ENCODE peak calls at places on chromosome 21, in nine cellular contexts. T, J, E, Q, F, D, U, O and Z are unnamed samples.
A peak's percentile ranks its signal among the peaks of the same experiment; 100 is the strongest.

GRCh38 chr21:30415993-30416392 is 9.7 kb downstream of the KRTAP13-3 start:
- DNase-seq in E (no peak), J (no peak), Q (no peak), T (no peak), U (no peak), D (no peak), O (no peak), F (no peak), Z (no peak)

GRCh38 chr21:39429445-39429844 is 16.1 kb downstream of the LCA5L start:
- DNase-seq in F (no peak), D (no peak), U (no peak), Q (no peak), T (no peak), E (no peak), O (no peak), J (no peak), Z (no peak)

GRCh38 chr21:43919871-43920801 is 55.1 kb downstream of the AGPAT3 start:
- DNase-seq in O (peak; percentile 53), J (no peak), U (no peak), Q (no peak), F (no peak), E (peak; percentile 45), T (no peak), D (no peak), Z (no peak)

GRCh38 chr21:14453339-14453738 is 70.4 kb upstream of the HSPA13 start:
- DNase-seq in U (no peak), Q (no peak), T (no peak), E (no peak), J (no peak), F (no peak), O (no peak), D (no peak), Z (no peak)

GRCh38 chr21:17438642-17439041 is 74.2 kb upstream of the CXADR start:
- DNase-seq in O (no peak), J (peak; percentile 90), F (no peak), E (peak; percentile 70), T (no peak), Q (no peak), D (no peak), U (no peak), Z (no peak)

GRCh38 chr21:17903029-17903806 is 84.1 kb upstream of the C21orf91 start:
- DNase-seq in D (no peak), U (no peak), J (no peak), O (no peak), Q (peak; percentile 29), T (no peak), F (peak; percentile 73), E (peak; percentile 46), Z (no peak)

GRCh38 chr21:39057121-39057520 is 126.1 kb downstream of the PSMG1 start:
- DNase-seq in J (no peak), D (no peak), F (no peak), T (no peak), Q (no peak), E (no peak), O (no peak), U (no peak), Z (no peak)

GRCh38 chr21:39660191-39660590 is 47.5 kb downstream of the B3GALT5 start:
- DNase-seq in F (peak; percentile 75), O (no peak), D (peak; percentile 23), J (no peak), Q (peak; percentile 17), U (no peak), T (no peak), E (no peak), Z (no peak)

GRCh38 chr21:43734830-43735229 is 15.9 kb downstream of the PDXK start:
- DNase-seq in Q (no peak), E (no peak), O (no peak), F (peak; percentile 71), D (no peak), T (no peak), J (no peak), U (no peak), Z (no peak)

GRCh38 chr21:46264690-46265144 is 20.7 kb downstream of the MCM3AP start:
- DNase-seq in U (no peak), T (no peak), E (no peak), D (no peak), J (peak; percentile 43), Q (no peak), F (no peak), O (no peak), Z (no peak)

GRCh38 chr21:34885636-34886553 is 163.2 kb downstream of the RUNX1 start:
- DNase-seq in U (no peak), O (no peak), Q (peak; percentile 63), F (peak; percentile 46), D (no peak), J (no peak), T (no peak), E (peak; percentile 50), Z (no peak)

GRCh38 chr21:23804866-23805265 is 1802.4 kb downstream of the MRPL39 start:
- DNase-seq in E (no peak), D (no peak), J (no peak), U (no peak), Q (no peak), F (no peak), T (no peak), O (no peak), Z (no peak)

GRCh38 chr21:18460979-18461378 is 57.4 kb upstream of the TMPRSS15 start:
- DNase-seq in D (no peak), T (no peak), O (no peak), F (no peak), E (no peak), U (no peak), J (no peak), Q (no peak), Z (no peak)

GRCh38 chr21:35478096-35479080 is 429.3 kb upstream of the RUNX1 start:
- DNase-seq in D (no peak), T (no peak), O (no peak), J (no peak), Q (no peak), E (no peak), F (peak; percentile 51), U (no peak), Z (no peak)

GRCh38 chr21:29613877-29614276 is 315.2 kb downstream of the BACH1 start:
- DNase-seq in J (no peak), Q (no peak), D (no peak), O (no peak), U (no peak), T (no peak), F (no peak), E (no peak), Z (no peak)

GRCh38 chr21:34836103-34836932 is 167.5 kb downstream of the CLIC6 start:
- DNase-seq in J (no peak), O (peak; percentile 85), D (no peak), E (no peak), T (peak; percentile 96), Q (peak; percentile 98), U (peak; percentile 90), F (peak; percentile 100), Z (peak; percentile 99)

DNA sequence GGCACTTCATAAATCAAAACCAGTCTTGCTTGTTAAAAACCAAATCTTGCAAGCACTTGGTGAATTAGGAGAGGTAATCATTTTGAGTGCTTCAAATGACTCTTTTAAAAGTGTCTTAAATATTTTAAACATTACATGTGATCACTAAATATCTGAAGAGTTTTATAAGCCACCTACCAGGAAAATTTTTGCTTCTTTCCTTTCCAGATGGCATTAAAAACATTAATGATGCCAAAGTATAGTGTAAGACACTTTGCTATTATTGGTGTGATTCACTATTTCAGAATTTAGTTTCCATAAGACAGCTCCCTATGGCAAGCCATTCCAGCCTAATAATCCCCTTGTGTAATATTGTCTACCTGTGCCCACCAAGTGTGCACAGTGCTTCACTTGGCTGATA is 548.8 kb upstream of the ADAMTS5 start:
- DNase-seq in O (no peak), J (no peak), E (no peak), Q (no peak), D (no peak), F (no peak), U (no peak), T (no peak), Z (no peak)
- H3K4me3 ChIP-seq in O (no peak overlapping the region), J (no peak overlapping the region), E (no peak overlapping the region), Q (no peak overlapping the region), D (no peak overlapping the region), F (no peak overlapping the region), U (no peak overlapping the region), T (no peak overlapping the region), Z (no peak overlapping the region)

GRCh38 chr21:33020558-33021100 is 5.1 kb upstream of the OLIG2 start:
- DNase-seq in D (no peak), T (no peak), Q (no peak), U (no peak), F (no peak), J (no peak), E (no peak), O (no peak), Z (no peak)
- H3K27me3 ChIP-seq in D (peaks cover 100% of the 10 kb centered on the region), T (peaks cover 77% of the 10 kb centered on the region), Q (peaks cover 87% of the 10 kb centered on the region), U (peaks cover 90% of the 10 kb centered on the region), F (peaks cover 68% of the 10 kb centered on the region), J (peaks cover 25% of the 10 kb centered on the region), E (peaks cover 70% of the 10 kb centered on the region), O (peaks cover 44% of the 10 kb centered on the region), Z (peaks cover 67% of the 10 kb centered on the region)

DNA sequence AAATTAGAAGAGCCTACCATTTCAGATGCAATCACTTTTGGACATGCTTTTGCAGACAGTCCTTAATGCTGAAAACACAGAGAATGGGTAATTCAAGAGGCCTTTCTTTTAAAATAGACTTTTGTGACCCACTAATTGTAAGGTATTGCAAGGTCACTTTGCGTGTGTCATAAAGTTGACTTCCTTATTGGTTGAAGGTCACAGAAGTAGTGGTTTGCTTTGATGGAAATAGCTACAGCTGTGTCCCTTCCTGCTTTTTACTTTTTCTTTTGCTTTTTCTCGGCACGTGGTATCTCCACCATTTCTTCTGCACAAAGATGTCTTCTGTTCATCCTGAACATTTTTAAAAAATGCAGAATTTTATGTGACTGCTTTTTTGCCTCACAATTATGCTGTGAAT is 146.8 kb downstream of the DYRK1A start:
- DNase-seq in D (no peak), U (no peak), J (no peak), E (no peak), F (no peak), T (no peak), Q (no peak), O (no peak), Z (no peak)
- H3K36me3 ChIP-seq in D (no peaks in the 10 kb centered on the region), U (peaks cover 71% of the 10 kb centered on the region), J (peaks cover 77% of the 10 kb centered on the region), E (peaks cover 15% of the 10 kb centered on the region), F (peaks cover 9% of the 10 kb centered on the region), T (no peaks in the 10 kb centered on the region), Q (peaks cover 29% of the 10 kb centered on the region), O (peaks cover 55% of the 10 kb centered on the region), Z (peaks cover 19% of the 10 kb centered on the region)

GRCh38 chr21:25426580-25426979 is 180.7 kb downstream of the MRPL39 start:
- DNase-seq in J (no peak), F (no peak), O (no peak), Q (no peak), U (no peak), D (no peak), T (no peak), E (no peak), Z (no peak)

GRCh38 chr21:25422610-25423608 is 184.4 kb downstream of the MRPL39 start:
- DNase-seq in D (no peak), F (no peak), J (no peak), Q (no peak), U (no peak), T (no peak), O (no peak), E (no peak), Z (no peak)

GRCh38 chr21:25424674-25425073 is 182.6 kb downstream of the MRPL39 start:
- DNase-seq in O (no peak), Q (no peak), T (no peak), E (no peak), J (no peak), U (no peak), F (no peak), D (no peak), Z (no peak)

GRCh38 chr21:25425156-25425555 is 182.1 kb downstream of the MRPL39 start:
- DNase-seq in E (no peak), U (no peak), O (no peak), T (no peak), Q (no peak), F (no peak), D (no peak), J (no peak), Z (no peak)

GRCh38 chr21:25424045-25424444 is 183.2 kb downstream of the MRPL39 start:
- DNase-seq in U (no peak), Q (no peak), F (no peak), T (no peak), J (no peak), D (no peak), E (no peak), O (no peak), Z (no peak)
- H3K4me3 ChIP-seq in U (no peak overlapping the region), Q (no peak overlapping the region), F (no peak overlapping the region), T (no peak overlapping the region), J (no peak overlapping the region), D (no peak overlapping the region), E (no peak overlapping the region), O (no peak overlapping the region), Z (no peak overlapping the region)